ENCODE peak calls at places on chromosomes 1 and 21, in six cellular contexts. One of them, this sample, is unnamed.

GRCh38 chr1:154391086-154391770 is 13.9 kb upstream of the IL6R start:
- DNase-seq in left ventricle myocardium inferior: no peak
- DNase-seq in PC-3: no peak
- DNase-seq in uterus: no peak
- DNase-seq in GM12865: no peak
- DNase-seq in prostate gland: no peak
- DNase-seq in this sample: no peak

GRCh38 chr1:168135982-168136708 is 585 bp downstream of the GPR161 start:
- DNase-seq in left ventricle myocardium inferior: no peak
- DNase-seq in PC-3: peak
- DNase-seq in uterus: peak
- DNase-seq in GM12865: no peak
- DNase-seq in prostate gland: no peak
- DNase-seq in this sample: peak

GRCh38 chr1:208093754-208094719 is 150.1 kb downstream of the PLXNA2 start:
- DNase-seq in left ventricle myocardium inferior: peak
- DNase-seq in PC-3: peak
- DNase-seq in uterus: peak
- DNase-seq in GM12865: peak
- DNase-seq in prostate gland: peak
- DNase-seq in this sample: peak

GRCh38 chr1:232684331-232685105 is 54.6 kb upstream of the SIPA1L2 start:
- DNase-seq in left ventricle myocardium inferior: no peak
- DNase-seq in PC-3: peak
- DNase-seq in uterus: no peak
- DNase-seq in GM12865: no peak
- DNase-seq in prostate gland: no peak
- DNase-seq in this sample: no peak

GRCh38 chr1:178436899-178437298 is 59.9 kb downstream of the CLEC20A start:
- DNase-seq in left ventricle myocardium inferior: no peak
- DNase-seq in PC-3: no peak
- DNase-seq in uterus: no peak
- DNase-seq in GM12865: no peak
- DNase-seq in prostate gland: no peak
- DNase-seq in this sample: no peak

GRCh38 chr1:95994643-95995042 is 726.9 kb upstream of the PTBP2 start:
- DNase-seq in left ventricle myocardium inferior: no peak
- DNase-seq in PC-3: no peak
- DNase-seq in uterus: no peak
- DNase-seq in GM12865: no peak
- DNase-seq in prostate gland: no peak
- DNase-seq in this sample: no peak

GRCh38 chr1:229883504-229884200 is 183.4 kb upstream of the GALNT2 start:
- DNase-seq in left ventricle myocardium inferior: no peak
- DNase-seq in PC-3: no peak
- DNase-seq in uterus: no peak
- DNase-seq in GM12865: no peak
- DNase-seq in prostate gland: no peak
- DNase-seq in this sample: peak

GRCh38 chr1:24558902-24559791 is 3.3 kb downstream of the NCMAP start:
- DNase-seq in left ventricle myocardium inferior: peak
- DNase-seq in PC-3: peak
- DNase-seq in uterus: no peak
- DNase-seq in GM12865: no peak
- DNase-seq in prostate gland: peak
- DNase-seq in this sample: no peak

GRCh38 chr1:161172776-161173376 is 4.4 kb downstream of the B4GALT3 start:
- DNase-seq in left ventricle myocardium inferior: no peak
- DNase-seq in PC-3: no peak
- DNase-seq in uterus: no peak
- DNase-seq in GM12865: no peak
- DNase-seq in prostate gland: no peak
- DNase-seq in this sample: no peak

GRCh38 chr1:101302831-101303511 is 66.2 kb downstream of the S1PR1 start:
- DNase-seq in left ventricle myocardium inferior: no peak
- DNase-seq in PC-3: no peak
- DNase-seq in uterus: no peak
- DNase-seq in GM12865: no peak
- DNase-seq in prostate gland: no peak
- DNase-seq in this sample: no peak

GRCh38 chr1:202624088-202624780 is 86.0 kb downstream of the SYT2 start:
- DNase-seq in left ventricle myocardium inferior: no peak
- DNase-seq in PC-3: no peak
- DNase-seq in uterus: no peak
- DNase-seq in GM12865: no peak
- DNase-seq in prostate gland: no peak
- DNase-seq in this sample: no peak

GRCh38 chr1:234655328-234656069 is 45.5 kb upstream of the IRF2BP2 start:
- DNase-seq in left ventricle myocardium inferior: no peak
- DNase-seq in PC-3: no peak
- DNase-seq in uterus: no peak
- DNase-seq in GM12865: no peak
- DNase-seq in prostate gland: no peak
- DNase-seq in this sample: no peak

GRCh38 chr1:212934050-212934449 is 16.3 kb upstream of the VASH2 start:
- DNase-seq in left ventricle myocardium inferior: no peak
- DNase-seq in PC-3: no peak
- DNase-seq in uterus: no peak
- DNase-seq in GM12865: no peak
- DNase-seq in prostate gland: no peak
- DNase-seq in this sample: no peak

GRCh38 chr1:184753608-184754478 is 815 bp downstream of the EDEM3 start:
- DNase-seq in left ventricle myocardium inferior: peak
- DNase-seq in PC-3: peak
- DNase-seq in uterus: peak
- DNase-seq in GM12865: peak
- DNase-seq in prostate gland: no peak
- DNase-seq in this sample: no peak

GRCh38 chr1:163608969-163609368 is 287.2 kb downstream of the NUF2 start:
- DNase-seq in left ventricle myocardium inferior: no peak
- DNase-seq in PC-3: no peak
- DNase-seq in uterus: no peak
- DNase-seq in GM12865: no peak
- DNase-seq in prostate gland: no peak
- DNase-seq in this sample: no peak

GRCh38 chr1:200741808-200742207 is 3.1 kb downstream of the CAMSAP2 start:
- DNase-seq in left ventricle myocardium inferior: no peak
- DNase-seq in PC-3: peak
- DNase-seq in uterus: no peak
- DNase-seq in GM12865: no peak
- DNase-seq in prostate gland: no peak
- DNase-seq in this sample: no peak

GRCh38 chr1:246629030-246629429 is 62.8 kb downstream of the CNST start:
- DNase-seq in left ventricle myocardium inferior: no peak
- DNase-seq in PC-3: no peak
- DNase-seq in uterus: no peak
- DNase-seq in GM12865: peak
- DNase-seq in prostate gland: no peak
- DNase-seq in this sample: no peak

GRCh38 chr1:182841368-182841988 is 2.3 kb downstream of the DHX9 start:
- DNase-seq in left ventricle myocardium inferior: no peak
- DNase-seq in PC-3: peak
- DNase-seq in uterus: no peak
- DNase-seq in GM12865: peak
- DNase-seq in prostate gland: no peak
- DNase-seq in this sample: no peak

GRCh38 chr1:216913966-216914365 is 190.7 kb upstream of the ESRRG start:
- DNase-seq in left ventricle myocardium inferior: no peak
- DNase-seq in PC-3: no peak
- DNase-seq in uterus: no peak
- DNase-seq in GM12865: no peak
- DNase-seq in prostate gland: no peak
- DNase-seq in this sample: no peak

GRCh38 chr21:42234464-42235241 is 15.7 kb downstream of the ABCG1 start:
- DNase-seq in left ventricle myocardium inferior: peak
- DNase-seq in PC-3: peak
- DNase-seq in uterus: peak
- DNase-seq in GM12865: peak
- DNase-seq in prostate gland: peak
- DNase-seq in this sample: peak

GRCh38 chr1:32709075-32709474 is 6.5 kb upstream of the SYNC start:
- DNase-seq in left ventricle myocardium inferior: no peak
- DNase-seq in PC-3: no peak
- DNase-seq in uterus: no peak
- DNase-seq in GM12865: no peak
- DNase-seq in prostate gland: no peak
- DNase-seq in this sample: no peak

GRCh38 chr1:155933591-155934096 is 569 bp downstream of the KHDC4 start:
- DNase-seq in left ventricle myocardium inferior: no peak
- DNase-seq in PC-3: no peak
- DNase-seq in uterus: no peak
- DNase-seq in GM12865: no peak
- DNase-seq in prostate gland: no peak
- DNase-seq in this sample: no peak

GRCh38 chr1:37763791-37764741 is 854 bp downstream of the EPHA10 start:
- DNase-seq in left ventricle myocardium inferior: no peak
- DNase-seq in PC-3: no peak
- DNase-seq in uterus: no peak
- DNase-seq in GM12865: peak
- DNase-seq in prostate gland: no peak
- DNase-seq in this sample: peak

GRCh38 chr1:77514871-77515776 is 167.3 kb downstream of the ZZZ3 start:
- DNase-seq in left ventricle myocardium inferior: peak
- DNase-seq in PC-3: no peak
- DNase-seq in uterus: no peak
- DNase-seq in GM12865: no peak
- DNase-seq in prostate gland: no peak
- DNase-seq in this sample: no peak

GRCh38 chr21:36849461-36849860 is 117.0 kb downstream of the HLCS start:
- DNase-seq in left ventricle myocardium inferior: no peak
- DNase-seq in PC-3: no peak
- DNase-seq in uterus: no peak
- DNase-seq in GM12865: no peak
- DNase-seq in prostate gland: no peak
- DNase-seq in this sample: no peak

GRCh38 chr1:205491794-205492193 is 12.7 kb upstream of the CDK18 start:
- DNase-seq in left ventricle myocardium inferior: no peak
- DNase-seq in PC-3: no peak
- DNase-seq in uterus: no peak
- DNase-seq in GM12865: no peak
- DNase-seq in prostate gland: no peak
- DNase-seq in this sample: no peak

GRCh38 chr21:38284221-38284620 is 27.4 kb downstream of the KCNJ15 start:
- DNase-seq in left ventricle myocardium inferior: no peak
- DNase-seq in PC-3: no peak
- DNase-seq in uterus: no peak
- DNase-seq in GM12865: no peak
- DNase-seq in prostate gland: no peak
- DNase-seq in this sample: no peak

GRCh38 chr1:23745515-23745914 is 2.2 kb downstream of the ELOA start:
- DNase-seq in left ventricle myocardium inferior: no peak
- DNase-seq in PC-3: peak
- DNase-seq in uterus: no peak
- DNase-seq in GM12865: peak
- DNase-seq in prostate gland: no peak
- DNase-seq in this sample: no peak

GRCh38 chr1:82565146-82565545 is 764.4 kb downstream of the ADGRL2 start:
- DNase-seq in left ventricle myocardium inferior: no peak
- DNase-seq in PC-3: peak
- DNase-seq in uterus: no peak
- DNase-seq in GM12865: no peak
- DNase-seq in prostate gland: peak
- DNase-seq in this sample: no peak

GRCh38 chr1:160053548-160054365 is 16.2 kb downstream of the KCNJ10 start:
- DNase-seq in left ventricle myocardium inferior: no peak
- DNase-seq in PC-3: no peak
- DNase-seq in uterus: no peak
- DNase-seq in GM12865: no peak
- DNase-seq in prostate gland: no peak
- DNase-seq in this sample: no peak

GRCh38 chr1:77096496-77097255 is 122.6 kb downstream of the PIGK start:
- DNase-seq in left ventricle myocardium inferior: no peak
- DNase-seq in PC-3: no peak
- DNase-seq in uterus: no peak
- DNase-seq in GM12865: no peak
- DNase-seq in prostate gland: no peak
- DNase-seq in this sample: no peak

GRCh38 chr1:175984813-175985212 is 222.3 kb downstream of the COP1 start:
- DNase-seq in left ventricle myocardium inferior: no peak
- DNase-seq in PC-3: no peak
- DNase-seq in uterus: no peak
- DNase-seq in GM12865: no peak
- DNase-seq in prostate gland: no peak
- DNase-seq in this sample: no peak

GRCh38 chr1:36771222-36771621 is 263.1 kb downstream of the GRIK3 start:
- DNase-seq in left ventricle myocardium inferior: no peak
- DNase-seq in PC-3: no peak
- DNase-seq in uterus: no peak
- DNase-seq in GM12865: no peak
- DNase-seq in prostate gland: no peak
- DNase-seq in this sample: no peak

GRCh38 chr1:56029329-56030003 is 549.9 kb downstream of the PLPP3 start:
- DNase-seq in left ventricle myocardium inferior: no peak
- DNase-seq in PC-3: peak
- DNase-seq in uterus: no peak
- DNase-seq in GM12865: peak
- DNase-seq in prostate gland: no peak
- DNase-seq in this sample: no peak
- TF ChIP-seq CTCF in left ventricle myocardium inferior: no peak
- TF ChIP-seq CTCF in PC-3: peak
- TF ChIP-seq CTCF in uterus: no peak
- TF ChIP-seq CTCF in GM12865: peak
- TF ChIP-seq CTCF in prostate gland: no peak
- TF ChIP-seq CTCF in this sample: no peak

GRCh38 chr1:188517139-188517538 is 1688.4 kb downstream of the PLA2G4A start:
- DNase-seq in left ventricle myocardium inferior: no peak
- DNase-seq in PC-3: no peak
- DNase-seq in uterus: no peak
- DNase-seq in GM12865: no peak
- DNase-seq in prostate gland: no peak
- DNase-seq in this sample: no peak
- TF ChIP-seq CTCF in left ventricle myocardium inferior: no peak
- TF ChIP-seq CTCF in PC-3: no peak
- TF ChIP-seq CTCF in uterus: no peak
- TF ChIP-seq CTCF in GM12865: no peak
- TF ChIP-seq CTCF in prostate gland: no peak
- TF ChIP-seq CTCF in this sample: no peak

GRCh38 chr1:43704838-43705237 is 2.5 kb upstream of the ST3GAL3 start:
- DNase-seq in left ventricle myocardium inferior: no peak
- DNase-seq in PC-3: peak
- DNase-seq in uterus: no peak
- DNase-seq in GM12865: peak
- DNase-seq in prostate gland: peak
- DNase-seq in this sample: no peak
- TF ChIP-seq CTCF in left ventricle myocardium inferior: no peak
- TF ChIP-seq CTCF in PC-3: peak
- TF ChIP-seq CTCF in uterus: peak
- TF ChIP-seq CTCF in GM12865: peak
- TF ChIP-seq CTCF in prostate gland: no peak
- TF ChIP-seq CTCF in this sample: no peak

DNA sequence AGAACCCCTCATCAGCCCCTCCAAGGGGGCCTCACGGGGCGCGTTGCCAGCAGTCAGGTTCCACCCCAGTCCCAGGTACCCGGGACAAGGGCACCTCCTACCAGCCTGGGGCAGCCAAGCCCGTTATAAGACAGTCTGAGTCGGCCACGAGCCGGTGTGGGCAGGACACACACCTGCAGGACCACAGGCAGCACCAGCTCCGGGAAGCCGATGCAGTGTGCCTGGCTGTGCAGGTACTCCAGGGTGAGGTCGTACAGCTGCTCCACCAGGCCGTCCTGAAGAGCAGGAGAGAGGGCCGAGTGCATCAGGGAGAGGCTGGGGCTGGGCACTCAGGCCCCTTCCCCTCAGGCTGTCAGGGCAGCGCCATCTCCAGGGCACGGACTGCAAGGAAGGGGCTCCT is 11.1 kb downstream of the NOC2L start:
- DNase-seq in left ventricle myocardium inferior: no peak
- DNase-seq in PC-3: no peak
- DNase-seq in uterus: no peak
- DNase-seq in GM12865: no peak
- DNase-seq in prostate gland: no peak
- DNase-seq in this sample: no peak
- TF ChIP-seq CTCF in left ventricle myocardium inferior: no peak
- TF ChIP-seq CTCF in PC-3: no peak
- TF ChIP-seq CTCF in uterus: no peak
- TF ChIP-seq CTCF in GM12865: no peak
- TF ChIP-seq CTCF in prostate gland: no peak
- TF ChIP-seq CTCF in this sample: no peak

This sample was measured in mesothelial cell of epicardium.